ENCODE peak calls at places on chromosome 6, in nine cellular contexts. N is spleen, K is Caco-2, E is PC-9, G is osteocyte, D is H9, I is ovary, U is kidney epithelial cell, P is tibial artery. A is an unnamed sample.

GRCh38 chr6:42271834-42272805 is 54.5 kb upstream of the MRPS10 start:
- DNase-seq in P (no peak), K (no peak), U (no peak), I (no peak), D (no peak), E (no peak), G (no peak), N (no peak), A (no peak)

GRCh38 chr6:83183082-83183828 is 9.8 kb downstream of the PGM3 start:
- DNase-seq in G (no peak), U (peak; percentile 51), K (no peak), D (no peak), N (no peak), P (no peak), E (no peak), I (peak; percentile 20), A (no peak)

GRCh38 chr6:165616116-165616515 is 46.9 kb downstream of the PDE10A start:
- DNase-seq in K (no peak), G (no peak), P (no peak), I (no peak), D (no peak), U (no peak), E (no peak), N (no peak), A (no peak)

GRCh38 chr6:22568854-22569253 is 512 bp upstream of the HDGFL1 start:
- DNase-seq in I (no peak), U (no peak), G (no peak), P (no peak), N (no peak), K (no peak), D (no peak), E (no peak), A (no peak)

GRCh38 chr6:123062645-123063044 is 66.6 kb downstream of the CLVS2 start:
- DNase-seq in D (no peak), U (no peak), K (no peak), N (no peak), I (no peak), P (no peak), E (no peak), G (no peak), A (no peak)

GRCh38 chr6:24313477-24314141 is 44.2 kb downstream of the DCDC2 start:
- DNase-seq in G (no peak), D (peak; percentile 64), U (peak; percentile 92), I (no peak), K (peak; percentile 83), P (no peak), N (no peak), E (peak; percentile 70), A (peak; percentile 69)

GRCh38 chr6:167116109-167116837 is 6.6 kb upstream of the CCR6 start:
- DNase-seq in U (no peak), I (no peak), P (no peak), K (no peak), E (no peak), N (no peak), G (no peak), D (no peak), A (no peak)

GRCh38 chr6:44120692-44121443 is 6.4 kb downstream of the MRPL14 start:
- DNase-seq in U (no peak), P (no peak), E (no peak), G (no peak), I (no peak), N (no peak), D (no peak), K (no peak), A (no peak)

GRCh38 chr6:106508836-106509235 is 120.5 kb downstream of the RTN4IP1 start:
- DNase-seq in N (no peak), K (no peak), G (no peak), E (no peak), D (no peak), U (no peak), I (no peak), P (no peak), A (no peak)

GRCh38 chr6:106512048-106512957 is 117.0 kb downstream of the RTN4IP1 start:
- DNase-seq in P (peak; percentile 75), N (peak; percentile 98), D (peak; percentile 55), G (no peak), E (peak; percentile 75), K (peak; percentile 68), U (no peak), I (peak; percentile 62), A (peak; percentile 83)

GRCh38 chr6:106511274-106512047 is 117.8 kb downstream of the RTN4IP1 start:
- DNase-seq in D (peak; percentile 58), K (no peak), I (no peak), G (no peak), E (peak; percentile 64), N (peak; percentile 91), U (no peak), P (no peak), A (peak; percentile 46)

GRCh38 chr6:106509420-106510089 is 119.7 kb downstream of the RTN4IP1 start:
- DNase-seq in D (peak; percentile 57), K (no peak), G (no peak), U (no peak), N (peak; percentile 83), I (no peak), P (no peak), E (no peak), A (no peak)

GRCh38 chr6:106510090-106510970 is 119.0 kb downstream of the RTN4IP1 start:
- DNase-seq in P (no peak), E (peak; percentile 52), K (peak; percentile 70), I (peak; percentile 49), G (no peak), U (no peak), N (peak; percentile 94), D (peak; percentile 64), A (peak; percentile 72)
- TF ChIP-seq CTCF in P (no peak), E (no peak), K (no peak), I (no peak), G (no peak), U (no peak), N (peak; percentile 26), D (peak; percentile 47), A (no peak)

DNA sequence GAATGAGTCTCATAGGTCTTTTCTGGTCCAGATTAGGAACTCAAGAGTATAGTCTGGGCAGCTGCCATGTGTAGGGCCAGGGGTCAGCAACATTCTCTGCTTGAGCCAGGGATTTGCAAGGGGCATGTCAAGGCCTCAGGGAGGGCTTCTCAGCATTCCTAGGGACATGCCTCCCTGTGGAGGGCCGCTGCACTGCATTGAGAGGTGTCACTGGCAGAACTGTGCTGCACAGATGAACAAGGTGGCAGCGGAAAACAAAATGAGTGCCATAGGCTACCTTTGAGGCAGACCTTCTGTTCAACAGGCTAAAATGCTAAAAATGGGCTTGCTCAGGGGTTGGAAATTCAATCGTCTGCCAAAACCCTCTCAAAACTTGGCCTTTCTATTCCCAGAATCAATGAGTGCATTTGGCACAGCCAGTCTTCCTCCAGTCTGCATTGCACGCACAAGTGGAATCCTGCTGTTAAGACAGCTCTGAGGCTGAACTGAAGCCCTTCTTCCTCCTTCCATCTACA is 51.6 kb upstream of the SRPK1 start:
- DNase-seq in P (no peak), G (no peak), E (no peak), N (no peak), K (peak; percentile 62), I (no peak), D (peak; percentile 52), U (no peak), A (peak; percentile 12)
- TF ChIP-seq CTCF in P (no peak), G (peak; percentile 5), E (no peak), N (no peak), K (peak; percentile 44), I (no peak), D (peak; percentile 45), U (no peak), A (no peak)

GRCh38 chr6:6007311-6008113 is 787 bp upstream of the NRN1 start:
- DNase-seq in N (peak; percentile 75), G (no peak), K (peak; percentile 47), D (peak; percentile 76), E (no peak), P (peak; percentile 73), I (no peak), U (no peak), A (no peak)
- TF ChIP-seq CTCF in N (no peak), G (no peak), K (peak; percentile 36), D (peak; percentile 66), E (no peak), P (no peak), I (no peak), U (no peak), A (no peak)

DNA sequence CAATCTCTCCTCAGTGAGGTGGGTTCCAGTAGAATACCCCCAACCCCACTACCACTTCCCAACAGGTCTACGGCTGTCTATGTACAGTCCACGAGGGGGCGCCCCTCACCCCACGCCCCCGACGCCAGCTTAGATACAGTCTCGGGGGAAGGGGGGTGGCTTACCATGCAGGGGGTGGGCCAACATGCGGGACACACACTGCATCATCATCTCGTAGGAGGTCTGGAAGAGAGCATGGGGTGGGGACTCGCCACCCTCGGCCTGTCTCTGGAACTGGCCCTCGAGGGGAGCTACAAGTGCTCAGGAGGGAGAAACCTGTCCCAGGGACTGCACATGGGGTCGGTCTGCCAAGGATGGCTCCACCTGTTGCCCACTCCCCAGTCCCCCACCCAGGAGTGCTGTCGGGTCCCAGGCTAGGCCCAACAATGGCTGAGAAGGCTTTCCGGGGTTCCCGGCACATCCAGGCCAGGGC is 8.5 kb downstream of the MTCH1 start:
- DNase-seq in I (no peak), G (no peak), E (no peak), D (peak; percentile 61), P (peak; percentile 59), N (peak; percentile 63), U (no peak), K (no peak), A (no peak)
- TF ChIP-seq CTCF in I (no peak), G (peak; percentile 37), E (no peak), D (peak; percentile 71), P (peak; percentile 24), N (peak; percentile 43), U (peak; percentile 58), K (no peak), A (no peak)

GRCh38 chr6:9250852-9251251 is 815.5 kb upstream of the SLC35B3 start:
- DNase-seq in E (peak; percentile 67), N (no peak), U (peak; percentile 34), D (peak; percentile 68), I (no peak), P (no peak), K (peak; percentile 75), G (no peak), A (peak; percentile 55)
- TF ChIP-seq CTCF in E (peak; percentile 61), N (no peak), U (peak; percentile 79), D (peak; percentile 84), I (no peak), P (no peak), K (peak; percentile 59), G (peak; percentile 84), A (peak; percentile 30)

DNA sequence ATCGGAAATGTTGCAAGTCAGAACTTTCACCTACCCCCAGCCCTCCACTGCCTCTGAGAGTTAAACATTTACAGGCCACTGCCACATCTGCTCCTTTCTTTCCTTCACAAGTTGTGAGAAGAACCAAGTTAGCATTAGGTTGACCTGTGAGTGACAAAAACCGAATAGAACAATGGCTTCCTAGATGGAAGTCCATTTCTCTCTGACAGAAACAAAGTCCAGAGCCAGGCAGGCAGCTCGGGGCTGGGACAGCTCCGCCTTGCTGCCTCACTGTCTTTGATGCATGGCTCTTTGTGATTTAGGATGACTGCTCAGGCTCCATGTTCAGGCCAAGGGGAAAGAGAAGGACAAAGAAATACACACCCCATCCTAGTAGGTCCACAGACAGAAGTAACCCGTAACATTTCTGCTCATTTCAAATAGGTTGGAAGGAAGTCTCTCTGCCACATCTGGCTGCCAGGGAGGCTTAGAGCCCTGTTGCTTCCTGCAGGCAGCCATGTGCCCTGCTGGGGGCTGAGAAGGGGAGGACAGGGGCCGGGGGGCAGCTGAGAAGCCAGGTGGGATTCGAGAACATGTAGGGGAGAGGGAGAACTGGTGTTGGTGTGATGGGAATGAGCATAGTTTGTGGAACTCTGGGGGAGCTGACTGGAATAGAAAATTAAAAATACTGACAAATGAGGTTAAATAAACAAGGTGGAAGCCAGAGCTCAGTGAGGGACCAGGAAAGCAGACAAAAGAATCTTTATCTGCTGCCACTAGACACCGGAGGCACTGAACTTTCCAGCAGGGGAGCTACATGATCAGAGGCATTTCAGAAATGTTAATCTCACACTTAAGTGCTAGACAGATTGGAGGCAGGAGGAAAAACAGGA is 19.5 kb upstream of the IER3 start:
- DNase-seq in G (no peak), E (no peak), D (peak; percentile 59), N (no peak), U (peak; percentile 56), I (no peak), K (peak; percentile 63), P (no peak), A (peak; percentile 79)
- TF ChIP-seq CTCF in G (peak; percentile 12), E (no peak), D (no peak), N (no peak), U (no peak), I (no peak), K (no peak), P (no peak), A (peak; percentile 21)

A was measured in Calu3.